ENCODE peak calls at places on chromosomes 16 and 17, in eight cellular contexts. X is AG04450, G is GM20000, C is GM12865, M is progenitor cell of endocrine pancreas, J is hepatocyte, E is GM10248, P is K562. U is an unnamed sample.

GRCh38 chr16:67255553-67256030 is 6.8 kb downstream of the SLC9A5 start:
- DNase-seq in X (no peak), G (no peak), C (no peak), M (no peak), J (no peak), E (no peak), P (no peak), U (no peak)

GRCh38 chr16:17287401-17287800 is 183.4 kb downstream of the XYLT1 start:
- DNase-seq in X (no peak), G (no peak), C (no peak), M (no peak), J (no peak), E (no peak), P (no peak), U (no peak)

GRCh38 chr17:4074831-4075495 is 67.9 kb downstream of the ZZEF1 start:
- DNase-seq in X (peak), G (peak), C (peak), M (no peak), J (peak), E (peak), P (peak), U (no peak)

GRCh38 chr16:20298452-20298851 is 28.9 kb downstream of the GP2 start:
- DNase-seq in X (no peak), G (no peak), C (no peak), M (no peak), J (no peak), E (no peak), P (no peak), U (no peak)

GRCh38 chr16:4832698-4833343 is 14.3 kb downstream of the GLYR1 start:
- DNase-seq in X (no peak), G (no peak), C (no peak), M (no peak), J (no peak), E (no peak), P (no peak), U (no peak)

GRCh38 chr16:72277749-72278148 is 105.8 kb upstream of the PMFBP1 start:
- DNase-seq in X (no peak), G (no peak), C (no peak), M (no peak), J (no peak), E (no peak), P (no peak), U (no peak)

GRCh38 chr17:31544186-31544585 is 152.7 kb downstream of the RAB11FIP4 start:
- DNase-seq in X (no peak), G (no peak), C (no peak), M (no peak), J (no peak), E (no peak), P (no peak), U (no peak)

GRCh38 chr16:89324056-89325010 is 106.8 kb downstream of the ZNF778 start:
- DNase-seq in X (no peak), G (peak), C (peak), M (no peak), J (no peak), E (peak), P (no peak), U (no peak)

GRCh38 chr16:5398203-5398602 is 300.6 kb upstream of the EEF2KMT start:
- DNase-seq in X (no peak), G (no peak), C (no peak), M (no peak), J (no peak), E (no peak), P (no peak), U (no peak)

GRCh38 chr17:78013683-78014467 is 55.4 kb downstream of the TNRC6C start:
- DNase-seq in X (peak), G (peak), C (peak), M (no peak), J (peak), E (peak), P (peak), U (no peak)

GRCh38 chr16:66207864-66208226 is 158.6 kb upstream of the CDH5 start:
- DNase-seq in X (no peak), G (no peak), C (no peak), M (no peak), J (no peak), E (no peak), P (no peak), U (no peak)

GRCh38 chr17:53088501-53088900 is 734.2 kb upstream of the KIF2B start:
- DNase-seq in X (no peak), G (no peak), C (no peak), M (no peak), J (no peak), E (no peak), P (no peak), U (no peak)

GRCh38 chr17:37064166-37064565 is 115.4 kb downstream of the AATF start:
- DNase-seq in X (no peak), G (no peak), C (no peak), M (no peak), J (no peak), E (no peak), P (no peak), U (no peak)

GRCh38 chr16:5678371-5678770 is 580.8 kb upstream of the EEF2KMT start:
- DNase-seq in X (no peak), G (no peak), C (no peak), M (peak), J (peak), E (no peak), P (peak), U (no peak)

GRCh38 chr17:19440421-19440820 is 29.4 kb downstream of the RNF112 start:
- DNase-seq in X (no peak), G (no peak), C (peak), M (no peak), J (no peak), E (no peak), P (no peak), U (no peak)

GRCh38 chr16:46747777-46748651 is at the start of gene MYLK3:
- DNase-seq in X (no peak), G (no peak), C (no peak), M (no peak), J (peak), E (no peak), P (peak), U (no peak)

GRCh38 chr17:81365601-81366585 is 29.4 kb upstream of the BAHCC1 start:
- DNase-seq in X (no peak), G (no peak), C (peak), M (no peak), J (peak), E (no peak), P (no peak), U (no peak)

GRCh38 chr17:44901323-44901965 is 2.2 kb upstream of the EFTUD2 start:
- DNase-seq in X (peak), G (no peak), C (no peak), M (no peak), J (no peak), E (no peak), P (no peak), U (no peak)
- TF ChIP-seq CTCF in X (peak), G (no peak), C (no peak), M (no peak), J (no peak), E (no peak), P (no peak), U (no peak)

GRCh38 chr17:40399185-40399584 is 18.5 kb downstream of the TOP2A start:
- DNase-seq in X (peak), G (peak), C (peak), M (no peak), J (peak), E (peak), P (peak), U (no peak)
- TF ChIP-seq CTCF in X (peak), G (peak), C (peak), M (peak), J (peak), E (peak), P (peak), U (no peak)

GRCh38 chr16:7025616-7026190 is 306.9 kb upstream of the RBFOX1 start:
- DNase-seq in X (no peak), G (peak), C (peak), M (peak), J (peak), E (peak), P (peak), U (no peak)
- TF ChIP-seq CTCF in X (no peak), G (peak), C (peak), M (peak), J (peak), E (peak), P (peak), U (no peak)

DNA sequence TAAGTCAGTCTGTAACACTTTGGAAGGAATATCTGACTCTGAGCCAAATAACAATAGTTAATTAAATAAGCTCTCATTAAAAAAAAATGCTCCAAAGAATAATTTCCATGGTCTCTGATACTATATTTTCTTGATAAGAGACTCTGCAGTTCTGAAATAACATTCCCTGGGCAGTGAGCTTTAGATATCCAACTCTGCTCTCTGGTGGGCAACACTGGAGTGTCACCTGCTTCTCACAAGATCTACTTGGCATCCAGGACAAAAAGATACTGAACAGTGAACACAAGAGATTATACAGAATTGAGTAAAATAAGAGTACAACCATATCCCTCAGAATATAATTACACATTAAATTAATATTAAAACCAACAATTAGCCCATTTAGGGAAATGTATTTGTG is 13.7 kb downstream of the BLMH start:
- DNase-seq in X (no peak), G (no peak), C (peak), M (no peak), J (peak), E (no peak), P (no peak), U (no peak)
- TF ChIP-seq CTCF in X (peak), G (no peak), C (peak), M (peak), J (peak), E (peak), P (peak), U (no peak)

GRCh38 chr17:79721993-79722671 is 8.6 kb upstream of the ENPP7 start:
- DNase-seq in X (no peak), G (no peak), C (no peak), M (no peak), J (no peak), E (no peak), P (peak), U (no peak)
- TF ChIP-seq CTCF in X (peak), G (no peak), C (peak), M (peak), J (peak), E (no peak), P (peak), U (no peak)

GRCh38 chr16:10942352-10943297 is at the start of gene DEXI:
- DNase-seq in X (peak), G (peak), C (peak), M (peak), J (peak), E (peak), P (peak), U (peak)
- TF ChIP-seq CTCF in X (no peak), G (no peak), C (no peak), M (peak), J (no peak), E (peak), P (no peak), U (no peak)

GRCh38 chr17:39045948-39046679 is 78.9 kb upstream of the FBXO47 start:
- DNase-seq in X (no peak), G (no peak), C (no peak), M (no peak), J (peak), E (no peak), P (no peak), U (no peak)
- TF ChIP-seq CTCF in X (no peak), G (no peak), C (no peak), M (no peak), J (peak), E (no peak), P (peak), U (no peak)

GRCh38 chr16:87950765-87951549 is at the start of gene BANP:
- DNase-seq in X (peak), G (peak), C (peak), M (peak), J (peak), E (peak), P (peak), U (peak)
- TF ChIP-seq CTCF in X (peak), G (peak), C (peak), M (peak), J (peak), E (peak), P (peak), U (no peak)

GRCh38 chr16:2365895-2366294 is 25.4 kb upstream of the ABCA3 start:
- DNase-seq in X (peak), G (no peak), C (no peak), M (no peak), J (peak), E (no peak), P (no peak), U (no peak)
- TF ChIP-seq CTCF in X (no peak), G (no peak), C (no peak), M (no peak), J (no peak), E (no peak), P (no peak), U (no peak)

GRCh38 chr17:14805348-14805747 is 459.8 kb downstream of the PMP22 start:
- DNase-seq in X (no peak), G (no peak), C (no peak), M (no peak), J (no peak), E (no peak), P (no peak), U (no peak)
- TF ChIP-seq CTCF in X (no peak), G (no peak), C (no peak), M (no peak), J (no peak), E (no peak), P (no peak), U (no peak)